ENCODE peak calls at places on chromosomes 3 and 15, in ten cellular contexts. S, C, B, E, L, X, I, F, P and O are unnamed samples.

GRCh38 chr3:36743821-36744220 is 20.5 kb downstream of the DCLK3 start:
- DNase-seq in E (no peak), F (no peak), X (no peak), I (no peak), C (no peak), P (no peak), L (no peak), B (no peak), S (no peak), O (no peak)

GRCh38 chr3:197354195-197355059 is 56.0 kb upstream of the DLG1 start:
- DNase-seq in E (no peak), F (no peak), X (no peak), S (no peak), B (peak; percentile 61), C (peak; percentile 49), I (peak; percentile 71), P (peak; percentile 32), L (peak; percentile 34), O (no peak)

GRCh38 chr3:52614689-52615088 is 71.0 kb downstream of the PBRM1 start:
- DNase-seq in E (no peak), C (no peak), L (no peak), S (no peak), B (no peak), X (no peak), F (no peak), I (no peak), P (no peak), O (no peak)

GRCh38 chr3:111904376-111905241 is 45.5 kb downstream of the PHLDB2 start:
- DNase-seq in B (no peak), I (no peak), C (no peak), E (peak; percentile 53), L (no peak), P (no peak), S (no peak), X (peak; percentile 38), F (no peak), O (peak; percentile 17)

GRCh38 chr3:36701903-36702374 is 62.4 kb downstream of the DCLK3 start:
- DNase-seq in I (no peak), B (no peak), F (no peak), L (no peak), P (no peak), X (no peak), E (peak; percentile 19), S (no peak), C (no peak), O (no peak)

GRCh38 chr3:184361532-184361931 is at the start of the genes CLCN2 and POLR2H:
- DNase-seq in S (peak; percentile 91), P (peak; percentile 45), F (peak; percentile 40), B (peak; percentile 50), L (peak; percentile 50), E (peak; percentile 55), I (peak; percentile 46), C (peak; percentile 65), X (peak; percentile 53), O (peak; percentile 85)

GRCh38 chr3:196790636-196791035 is 51.0 kb downstream of the PAK2 start:
- DNase-seq in L (no peak), F (no peak), B (no peak), X (no peak), P (no peak), E (no peak), S (no peak), C (no peak), I (no peak), O (no peak)

GRCh38 chr3:125478321-125478720 is 41.7 kb downstream of the SNX4 start:
- DNase-seq in X (no peak), B (no peak), F (no peak), I (no peak), C (no peak), P (no peak), S (no peak), L (no peak), E (no peak), O (no peak)

GRCh38 chr3:188242426-188243123 is 88.6 kb downstream of the LPP start:
- DNase-seq in E (peak; percentile 36), L (no peak), F (no peak), B (no peak), X (no peak), S (no peak), I (no peak), P (no peak), C (no peak), O (no peak)

GRCh38 chr3:128878556-128879124 is 780 bp upstream of the ACAD9 start:
- DNase-seq in L (no peak), C (peak; percentile 33), P (peak; percentile 26), S (no peak), E (peak; percentile 74), F (peak; percentile 21), B (peak; percentile 38), I (peak; percentile 41), X (peak; percentile 15), O (peak; percentile 71)

GRCh38 chr3:71088019-71088711 is 495.4 kb downstream of the FOXP1 start:
- DNase-seq in F (no peak), B (no peak), X (peak; percentile 68), C (no peak), L (no peak), S (no peak), E (no peak), I (no peak), P (no peak), O (no peak)

GRCh38 chr3:172640751-172641150 is 70.1 kb downstream of the NCEH1 start:
- DNase-seq in L (no peak), F (no peak), C (no peak), E (no peak), I (no peak), S (no peak), P (no peak), X (no peak), B (no peak), O (no peak)

GRCh38 chr15:60589728-60590127 is 110.8 kb upstream of the ICE2 start:
- DNase-seq in L (no peak), B (no peak), S (no peak), E (no peak), P (no peak), I (no peak), C (no peak), F (no peak), X (no peak), O (no peak)

GRCh38 chr15:98804057-98804380 is 155.7 kb downstream of the IGF1R start:
- DNase-seq in X (no peak), C (no peak), B (no peak), P (no peak), F (no peak), S (no peak), E (no peak), L (no peak), I (no peak), O (no peak)
- TF ChIP-seq CTCF in X (no peak), C (no peak), B (no peak), P (no peak), F (no peak), S (no peak), E (no peak), L (peak; percentile 9), I (no peak), O (peak; percentile 2)

DNA sequence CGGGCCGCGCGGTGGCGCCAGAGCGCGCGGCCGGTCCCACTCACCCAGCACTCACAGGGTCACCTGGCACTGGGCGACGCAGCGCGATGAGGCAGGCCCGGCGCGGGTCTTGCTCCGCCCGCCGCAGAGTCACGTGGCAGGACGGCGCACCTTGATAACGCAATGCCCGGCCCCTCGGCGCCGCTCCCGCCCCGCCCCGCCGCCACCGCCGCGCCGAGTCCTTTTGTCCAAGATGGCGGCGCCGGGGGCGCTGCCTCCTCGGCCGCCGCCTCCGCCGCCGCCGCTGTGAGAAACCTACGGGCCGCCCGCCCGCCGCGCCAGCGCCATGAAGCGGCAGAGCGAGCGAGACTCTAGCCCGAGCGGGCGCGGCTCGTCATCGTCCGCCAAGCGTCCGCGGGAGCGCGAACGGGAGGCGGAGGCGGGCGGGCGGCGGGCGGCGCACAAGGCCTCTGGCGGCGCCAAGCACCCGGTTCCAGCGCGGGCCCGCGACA is at the start of gene RBM15B:
- DNase-seq in S (peak; percentile 99), P (peak; percentile 96), C (peak; percentile 98), E (peak; percentile 96), F (peak; percentile 96), X (peak; percentile 90), I (peak; percentile 99), B (peak; percentile 97), L (peak; percentile 98), O (peak; percentile 97)
- TF ChIP-seq POLR2A in S (no peak), P (peak; percentile 32), C (peak; percentile 18), E (peak; percentile 75), F (peak; percentile 37), X (no peak), I (peak; percentile 70), B (no peak), L (no peak), O (peak; percentile 60)

DNA sequence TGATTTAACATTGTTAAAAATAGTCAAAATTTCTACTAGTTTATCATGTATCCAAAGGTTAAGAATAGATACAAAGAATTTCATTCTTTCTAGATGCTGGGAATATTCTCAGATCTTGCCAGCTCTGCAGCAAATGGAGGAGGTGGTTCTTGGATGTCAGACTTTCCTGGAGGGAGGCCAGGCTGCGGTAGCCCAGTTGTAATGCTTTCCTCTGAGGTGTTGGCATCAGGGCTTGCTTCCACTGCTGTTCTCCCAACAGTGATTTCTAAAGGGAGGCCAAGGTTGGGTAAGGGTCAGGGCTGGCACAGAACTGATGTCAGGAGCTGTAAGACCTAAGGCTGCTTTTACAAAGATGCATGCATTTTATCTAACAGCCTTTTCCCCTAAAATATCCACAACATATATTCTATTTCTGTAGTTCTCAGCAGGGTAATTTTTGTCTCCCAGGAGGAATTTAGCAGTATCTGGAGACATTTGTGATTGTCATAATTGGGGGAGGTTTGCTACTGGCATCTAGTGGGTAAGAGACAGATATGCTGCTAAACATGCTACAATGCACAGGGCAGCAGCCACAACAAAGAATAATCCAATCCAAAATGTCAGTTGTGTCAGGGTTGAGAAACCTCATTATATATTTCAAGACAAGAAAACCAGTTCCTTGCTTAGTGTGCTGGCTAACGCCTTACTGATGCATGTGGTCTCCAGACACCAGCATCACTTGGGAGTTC is 42.0 kb upstream of the SPTSSB start:
- DNase-seq in C (no peak), F (no peak), L (peak; percentile 71), S (peak; percentile 87), B (peak; percentile 64), P (peak; percentile 20), E (peak; percentile 66), X (no peak), I (peak; percentile 85), O (no peak)
- TF ChIP-seq CTCF in C (no peak), F (no peak), L (no peak), S (no peak), B (no peak), P (no peak), E (no peak), X (no peak), I (no peak), O (no peak)

DNA sequence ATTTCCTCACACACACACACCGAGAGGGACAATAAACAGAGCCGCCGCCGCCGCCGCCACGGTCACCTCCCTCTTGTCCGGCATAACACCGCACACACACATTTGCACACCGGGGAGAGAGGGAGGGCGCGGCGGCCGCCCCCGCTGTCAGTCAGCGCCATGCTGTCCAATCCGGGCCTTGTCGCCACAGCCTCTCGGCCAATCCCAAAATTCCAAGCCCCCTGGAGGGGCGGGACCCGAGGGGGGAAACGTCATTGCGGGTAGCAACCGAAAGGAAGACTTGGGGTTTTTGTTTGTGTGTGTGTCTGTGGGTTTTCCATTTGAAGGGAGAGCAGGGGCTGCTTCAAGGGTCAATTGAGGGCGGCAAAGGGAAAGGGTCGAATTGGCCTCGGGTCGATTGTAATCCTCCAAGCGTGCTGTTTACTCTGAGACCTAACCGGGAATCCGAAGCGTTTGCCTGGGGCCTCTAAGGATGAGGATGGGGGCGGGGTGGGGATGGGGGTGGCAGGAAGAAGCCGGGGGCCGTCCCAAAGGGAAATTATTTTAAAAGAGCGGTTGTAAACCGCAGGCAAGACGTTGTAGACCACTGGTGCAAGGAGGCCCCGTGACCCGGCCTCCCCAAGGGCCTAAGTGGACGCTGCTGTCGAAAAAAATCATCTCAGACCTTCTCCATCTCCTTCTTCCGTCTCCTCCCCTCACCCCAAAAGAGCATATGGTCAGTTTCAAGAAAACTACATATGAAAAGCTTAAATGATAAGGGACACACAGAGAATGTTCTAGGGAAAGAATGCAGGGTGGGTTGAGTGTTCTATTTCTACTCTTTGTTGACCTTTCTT is at the start of gene TOP2B:
- DNase-seq in L (peak; percentile 96), B (peak; percentile 98), X (peak; percentile 90), F (peak; percentile 94), C (peak; percentile 97), I (peak; percentile 97), E (peak; percentile 98), P (peak; percentile 96), S (peak; percentile 99), O (peak; percentile 98)
- TF ChIP-seq POLR2A in L (peak; percentile 90), B (peak; percentile 86), X (no peak), F (peak; percentile 97), C (peak; percentile 94), I (peak; percentile 98), E (peak; percentile 24), P (peak; percentile 99), S (peak; percentile 30), O (peak; percentile 68)